ENCODE peak calls at places on chromosome 10, in nine cellular contexts. One of them, this sample, is unnamed.

GRCh38 chr10:99365761-99366160 is 36.6 kb downstream of the CNNM1 start:
- DNase-seq in ascending aorta: no peak
- DNase-seq in neural crest cell: no peak
- DNase-seq in IMR-90: no peak
- DNase-seq in Peyer's patch: no peak
- DNase-seq in choroid plexus epithelial cell: no peak
- DNase-seq in SK-N-SH: no peak
- DNase-seq in coronary artery: no peak
- DNase-seq in GM20000: no peak
- DNase-seq in this sample: no peak

GRCh38 chr10:48658243-48658888 is 26.3 kb upstream of the WDFY4 start:
- DNase-seq in neural crest cell: peak
- DNase-seq in coronary artery: no peak
- DNase-seq in SK-N-SH: peak
- DNase-seq in Peyer's patch: peak
- DNase-seq in ascending aorta: peak
- DNase-seq in GM20000: peak
- DNase-seq in choroid plexus epithelial cell: peak
- DNase-seq in IMR-90: peak
- DNase-seq in this sample: peak

GRCh38 chr10:77390481-77390891 is 247.1 kb downstream of the KCNMA1 start:
- DNase-seq in Peyer's patch: no peak
- DNase-seq in SK-N-SH: no peak
- DNase-seq in ascending aorta: peak
- DNase-seq in IMR-90: no peak
- DNase-seq in choroid plexus epithelial cell: no peak
- DNase-seq in neural crest cell: no peak
- DNase-seq in coronary artery: no peak
- DNase-seq in GM20000: no peak
- DNase-seq in this sample: no peak

GRCh38 chr10:117860823-117861222 is 185.9 kb downstream of the RAB11FIP2 start:
- DNase-seq in IMR-90: peak
- DNase-seq in coronary artery: no peak
- DNase-seq in SK-N-SH: peak
- DNase-seq in ascending aorta: no peak
- DNase-seq in Peyer's patch: no peak
- DNase-seq in neural crest cell: no peak
- DNase-seq in GM20000: peak
- DNase-seq in choroid plexus epithelial cell: peak
- DNase-seq in this sample: no peak

GRCh38 chr10:71218046-71218832 is 5.9 kb downstream of the UNC5B start:
- DNase-seq in SK-N-SH: no peak
- DNase-seq in GM20000: no peak
- DNase-seq in IMR-90: peak
- DNase-seq in ascending aorta: peak
- DNase-seq in Peyer's patch: no peak
- DNase-seq in coronary artery: no peak
- DNase-seq in choroid plexus epithelial cell: no peak
- DNase-seq in neural crest cell: no peak
- DNase-seq in this sample: no peak

GRCh38 chr10:69901022-69901421 is 99.3 kb downstream of the COL13A1 start:
- DNase-seq in SK-N-SH: no peak
- DNase-seq in ascending aorta: no peak
- DNase-seq in coronary artery: no peak
- DNase-seq in IMR-90: no peak
- DNase-seq in choroid plexus epithelial cell: no peak
- DNase-seq in GM20000: no peak
- DNase-seq in neural crest cell: no peak
- DNase-seq in Peyer's patch: no peak
- DNase-seq in this sample: peak

GRCh38 chr10:59006511-59007306 is 169.7 kb upstream of the PHYHIPL start:
- DNase-seq in ascending aorta: peak
- DNase-seq in SK-N-SH: no peak
- DNase-seq in neural crest cell: no peak
- DNase-seq in choroid plexus epithelial cell: peak
- DNase-seq in Peyer's patch: no peak
- DNase-seq in IMR-90: peak
- DNase-seq in GM20000: no peak
- DNase-seq in coronary artery: no peak
- DNase-seq in this sample: peak

GRCh38 chr10:92990615-92991014 is 70.0 kb upstream of the CYP26C1 start:
- DNase-seq in GM20000: peak
- DNase-seq in SK-N-SH: no peak
- DNase-seq in IMR-90: peak
- DNase-seq in Peyer's patch: no peak
- DNase-seq in ascending aorta: no peak
- DNase-seq in neural crest cell: no peak
- DNase-seq in choroid plexus epithelial cell: peak
- DNase-seq in coronary artery: no peak
- DNase-seq in this sample: no peak

GRCh38 chr10:6314620-6315205 is 112.0 kb downstream of the PFKFB3 start:
- DNase-seq in GM20000: no peak
- DNase-seq in choroid plexus epithelial cell: no peak
- DNase-seq in coronary artery: no peak
- DNase-seq in SK-N-SH: no peak
- DNase-seq in neural crest cell: no peak
- DNase-seq in ascending aorta: no peak
- DNase-seq in IMR-90: no peak
- DNase-seq in Peyer's patch: no peak
- DNase-seq in this sample: no peak

GRCh38 chr10:66836057-66836456 is 89.8 kb upstream of the LRRTM3 start:
- DNase-seq in SK-N-SH: no peak
- DNase-seq in Peyer's patch: no peak
- DNase-seq in IMR-90: peak
- DNase-seq in neural crest cell: no peak
- DNase-seq in GM20000: no peak
- DNase-seq in choroid plexus epithelial cell: peak
- DNase-seq in coronary artery: no peak
- DNase-seq in ascending aorta: no peak
- DNase-seq in this sample: no peak

DNA sequence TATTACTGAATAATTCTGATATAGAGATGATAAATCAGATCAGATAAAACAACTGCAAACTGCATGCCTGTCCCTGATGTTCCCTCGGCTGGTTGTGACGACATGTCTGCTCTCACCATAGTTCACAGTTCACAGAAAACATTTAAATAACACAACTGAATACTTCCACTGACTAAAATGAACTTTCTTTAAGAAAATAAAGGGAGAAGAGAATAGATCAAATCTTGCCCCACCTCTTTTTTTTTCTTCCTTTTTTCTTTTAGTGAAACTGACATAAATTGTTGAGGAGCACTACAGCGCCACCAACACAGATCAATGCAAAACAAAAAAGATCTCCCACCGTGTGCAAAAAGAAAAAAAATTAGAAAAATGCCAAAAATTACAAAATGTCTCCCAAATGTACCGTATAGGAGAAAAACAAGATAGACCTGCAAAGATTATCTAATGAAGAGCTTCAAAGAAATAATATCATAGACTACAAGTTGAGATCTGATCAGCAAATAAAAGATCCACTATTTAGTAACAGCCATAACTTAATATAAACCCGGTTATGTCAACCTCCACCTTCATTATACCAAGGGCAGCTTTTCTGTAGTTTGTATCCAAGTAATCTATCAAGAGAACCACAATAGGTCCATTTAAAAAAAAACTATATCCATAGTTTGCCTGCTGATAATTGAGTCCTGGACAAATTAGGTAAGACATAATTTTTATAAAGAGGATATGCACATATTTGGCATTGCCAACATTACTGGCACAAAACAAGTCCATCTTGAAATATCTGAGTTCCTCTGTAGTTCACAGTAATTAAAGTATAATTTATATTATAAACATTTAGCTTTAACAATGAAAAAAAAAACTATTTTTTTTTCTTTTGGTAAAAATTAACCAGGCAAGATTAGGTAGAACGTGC is 30.8 kb upstream of the EPC1 start:
- DNase-seq in GM20000: peak
- DNase-seq in Peyer's patch: peak
- DNase-seq in SK-N-SH: peak
- DNase-seq in neural crest cell: no peak
- DNase-seq in choroid plexus epithelial cell: peak
- DNase-seq in IMR-90: peak
- DNase-seq in coronary artery: no peak
- DNase-seq in ascending aorta: no peak
- DNase-seq in this sample: peak
- TF ChIP-seq CTCF in GM20000: peak
- TF ChIP-seq CTCF in Peyer's patch: peak
- TF ChIP-seq CTCF in SK-N-SH: peak
- TF ChIP-seq CTCF in neural crest cell: peak
- TF ChIP-seq CTCF in choroid plexus epithelial cell: peak
- TF ChIP-seq CTCF in IMR-90: peak
- TF ChIP-seq CTCF in coronary artery: no peak
- TF ChIP-seq CTCF in ascending aorta: no peak
- TF ChIP-seq CTCF in this sample: no peak

DNA sequence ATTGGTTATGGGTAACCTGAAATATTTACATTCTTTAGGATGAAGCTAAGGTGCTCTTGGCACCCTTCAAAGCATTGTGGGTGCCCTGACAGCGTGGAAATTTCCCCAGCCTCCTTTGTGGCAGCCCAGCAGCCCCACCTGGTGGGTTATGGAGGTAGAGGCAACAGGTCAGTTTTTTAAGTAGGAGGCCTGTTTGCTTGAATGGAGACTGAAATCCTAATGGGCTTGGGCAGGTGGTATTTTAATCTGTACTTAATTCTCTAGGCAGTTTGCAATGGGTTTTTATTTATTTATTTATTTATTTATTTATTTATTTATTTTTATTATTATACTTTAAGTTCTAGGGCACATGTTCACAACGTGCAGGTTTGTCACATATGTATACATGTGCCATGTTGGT is 139.4 kb downstream of the EPC1 start:
- DNase-seq in neural crest cell: no peak
- DNase-seq in coronary artery: no peak
- DNase-seq in Peyer's patch: no peak
- DNase-seq in ascending aorta: peak
- DNase-seq in SK-N-SH: peak
- DNase-seq in GM20000: peak
- DNase-seq in choroid plexus epithelial cell: peak
- DNase-seq in IMR-90: peak
- DNase-seq in this sample: no peak
- TF ChIP-seq CTCF in neural crest cell: peak
- TF ChIP-seq CTCF in coronary artery: no peak
- TF ChIP-seq CTCF in Peyer's patch: peak
- TF ChIP-seq CTCF in ascending aorta: peak
- TF ChIP-seq CTCF in SK-N-SH: peak
- TF ChIP-seq CTCF in GM20000: peak
- TF ChIP-seq CTCF in choroid plexus epithelial cell: peak
- TF ChIP-seq CTCF in IMR-90: peak
- TF ChIP-seq CTCF in this sample: peak

GRCh38 chr10:75197066-75197465 is 13.5 kb upstream of the VDAC2 start:
- DNase-seq in neural crest cell: no peak
- DNase-seq in coronary artery: no peak
- DNase-seq in ascending aorta: no peak
- DNase-seq in SK-N-SH: no peak
- DNase-seq in Peyer's patch: no peak
- DNase-seq in GM20000: no peak
- DNase-seq in choroid plexus epithelial cell: no peak
- DNase-seq in IMR-90: no peak
- DNase-seq in this sample: no peak

GRCh38 chr10:75187961-75188426 is 22.6 kb upstream of the VDAC2 start:
- DNase-seq in coronary artery: no peak
- DNase-seq in IMR-90: peak
- DNase-seq in neural crest cell: peak
- DNase-seq in GM20000: peak
- DNase-seq in ascending aorta: no peak
- DNase-seq in Peyer's patch: peak
- DNase-seq in SK-N-SH: peak
- DNase-seq in choroid plexus epithelial cell: peak
- DNase-seq in this sample: peak

GRCh38 chr10:75195035-75195763 is 15.4 kb upstream of the VDAC2 start:
- DNase-seq in coronary artery: no peak
- DNase-seq in ascending aorta: peak
- DNase-seq in IMR-90: peak
- DNase-seq in SK-N-SH: no peak
- DNase-seq in Peyer's patch: no peak
- DNase-seq in choroid plexus epithelial cell: peak
- DNase-seq in neural crest cell: no peak
- DNase-seq in GM20000: no peak
- DNase-seq in this sample: no peak

GRCh38 chr10:75189266-75190096 is 21.1 kb upstream of the VDAC2 start:
- DNase-seq in coronary artery: no peak
- DNase-seq in GM20000: no peak
- DNase-seq in neural crest cell: no peak
- DNase-seq in Peyer's patch: no peak
- DNase-seq in ascending aorta: no peak
- DNase-seq in SK-N-SH: no peak
- DNase-seq in IMR-90: no peak
- DNase-seq in choroid plexus epithelial cell: no peak
- DNase-seq in this sample: no peak

DNA sequence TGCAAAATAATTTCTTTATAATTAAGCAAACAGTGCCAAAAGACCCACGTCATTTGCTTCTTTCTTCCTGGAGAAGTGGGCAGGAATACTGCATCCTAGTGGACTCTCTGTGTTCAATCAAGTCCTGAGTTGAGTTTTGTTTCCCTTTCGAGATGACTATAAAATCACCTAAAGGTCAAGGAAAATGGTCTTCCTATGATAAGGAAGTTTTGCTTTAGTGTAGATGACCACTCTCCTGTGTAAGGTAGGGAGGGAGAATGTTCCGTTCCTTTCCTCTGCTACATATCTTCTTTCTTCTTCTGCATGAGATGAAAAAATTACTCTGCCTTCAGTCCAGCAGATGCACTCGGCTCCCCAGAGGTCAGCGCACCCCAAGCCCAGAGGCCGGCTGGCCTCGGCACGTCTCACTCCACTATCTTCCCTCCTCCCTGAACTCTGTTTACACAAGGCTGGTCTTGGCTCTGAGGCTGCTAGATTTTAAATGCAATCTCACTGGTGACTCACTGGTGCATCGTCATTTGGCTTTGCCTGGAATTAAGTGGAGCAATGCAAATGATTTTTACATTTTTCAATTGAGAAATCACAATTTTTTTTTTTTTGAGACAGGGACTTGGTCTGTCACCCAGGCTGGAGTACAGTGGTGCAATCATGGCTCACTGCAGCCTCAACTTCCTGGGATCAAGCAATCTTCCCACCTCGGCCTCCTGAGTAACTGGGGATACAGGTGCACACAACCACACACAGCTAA is 18.6 kb upstream of the VDAC2 start:
- DNase-seq in coronary artery: peak
- DNase-seq in IMR-90: peak
- DNase-seq in Peyer's patch: no peak
- DNase-seq in neural crest cell: no peak
- DNase-seq in ascending aorta: peak
- DNase-seq in SK-N-SH: no peak
- DNase-seq in choroid plexus epithelial cell: peak
- DNase-seq in GM20000: no peak
- DNase-seq in this sample: peak
- TF ChIP-seq CTCF in coronary artery: no peak
- TF ChIP-seq CTCF in IMR-90: peak
- TF ChIP-seq CTCF in Peyer's patch: no peak
- TF ChIP-seq CTCF in neural crest cell: no peak
- TF ChIP-seq CTCF in ascending aorta: no peak
- TF ChIP-seq CTCF in SK-N-SH: no peak
- TF ChIP-seq CTCF in choroid plexus epithelial cell: no peak
- TF ChIP-seq CTCF in GM20000: no peak
- TF ChIP-seq CTCF in this sample: no peak

DNA sequence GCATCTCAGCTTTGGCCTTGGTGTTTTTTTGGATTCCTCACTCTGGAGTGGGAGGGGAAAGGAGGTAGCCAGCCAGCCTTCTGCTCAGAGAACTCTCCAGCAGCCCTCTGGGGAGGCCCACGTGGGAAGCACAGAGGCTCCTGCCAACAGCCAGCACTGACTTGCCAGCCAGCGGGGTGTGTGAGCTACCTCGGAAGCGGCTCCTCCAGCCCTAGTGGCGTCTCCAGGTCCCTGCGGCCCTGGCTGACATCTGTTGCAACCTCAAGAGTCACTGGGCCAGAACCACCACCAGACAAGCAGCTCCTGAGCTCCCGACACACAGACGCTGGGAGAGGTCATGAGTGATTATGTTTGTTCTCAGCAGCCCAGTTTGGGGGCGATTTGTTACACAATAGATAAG is 180.2 kb upstream of the FZD8 start:
- DNase-seq in GM20000: no peak
- DNase-seq in coronary artery: peak
- DNase-seq in IMR-90: peak
- DNase-seq in SK-N-SH: no peak
- DNase-seq in choroid plexus epithelial cell: peak
- DNase-seq in ascending aorta: peak
- DNase-seq in Peyer's patch: peak
- DNase-seq in neural crest cell: peak
- DNase-seq in this sample: peak
- TF ChIP-seq CTCF in GM20000: no peak
- TF ChIP-seq CTCF in coronary artery: peak
- TF ChIP-seq CTCF in IMR-90: peak
- TF ChIP-seq CTCF in SK-N-SH: no peak
- TF ChIP-seq CTCF in choroid plexus epithelial cell: peak
- TF ChIP-seq CTCF in ascending aorta: peak
- TF ChIP-seq CTCF in Peyer's patch: no peak
- TF ChIP-seq CTCF in neural crest cell: peak
- TF ChIP-seq CTCF in this sample: no peak

This sample was measured in gastrocnemius medialis.